ENCODE peak calls at places on chromosomes 4 and X, in nine cellular contexts. One of them, this sample, is unnamed.

GRCh38 chr4:136562842-136563241 is 969.5 kb downstream of the PCDH18 start:
- DNase-seq in astrocyte of the spinal cord: peak; percentile 46
- DNase-seq in suprapubic skin: no peak
- DNase-seq in A673: peak; percentile 4
- DNase-seq in lower leg skin: no peak
- DNase-seq in bronchial epithelial cell: no peak
- DNase-seq in ovary: no peak
- DNase-seq in AG04450: peak; percentile 23
- DNase-seq in foreskin fibroblast: peak; percentile 16
- DNase-seq in this sample: peak; percentile 14

GRCh38 chr4:107630185-107630705 is 89.8 kb downstream of the PAPSS1 start:
- DNase-seq in astrocyte of the spinal cord: no peak
- DNase-seq in suprapubic skin: no peak
- DNase-seq in A673: no peak
- DNase-seq in lower leg skin: no peak
- DNase-seq in bronchial epithelial cell: no peak
- DNase-seq in ovary: no peak
- DNase-seq in AG04450: no peak
- DNase-seq in foreskin fibroblast: no peak
- DNase-seq in this sample: no peak

GRCh38 chrX:131792789-131793462 is 230.2 kb upstream of the STK26 start:
- DNase-seq in astrocyte of the spinal cord: peak; percentile 93
- DNase-seq in suprapubic skin: no peak
- DNase-seq in A673: peak; percentile 91
- DNase-seq in lower leg skin: no peak
- DNase-seq in bronchial epithelial cell: no peak
- DNase-seq in ovary: peak; percentile 89
- DNase-seq in AG04450: no peak
- DNase-seq in foreskin fibroblast: peak; percentile 49
- DNase-seq in this sample: no peak

GRCh38 chr4:5460106-5460801 is 248.1 kb downstream of the EVC2 start:
- DNase-seq in astrocyte of the spinal cord: peak; percentile 18
- DNase-seq in suprapubic skin: peak; percentile 60
- DNase-seq in A673: peak; percentile 52
- DNase-seq in lower leg skin: no peak
- DNase-seq in bronchial epithelial cell: no peak
- DNase-seq in ovary: no peak
- DNase-seq in AG04450: peak; percentile 3
- DNase-seq in foreskin fibroblast: peak; percentile 18
- DNase-seq in this sample: peak; percentile 24

GRCh38 chrX:133563705-133564104 is 148.4 kb upstream of the GPC4 start:
- DNase-seq in astrocyte of the spinal cord: no peak
- DNase-seq in suprapubic skin: no peak
- DNase-seq in A673: no peak
- DNase-seq in lower leg skin: peak; percentile 16
- DNase-seq in bronchial epithelial cell: no peak
- DNase-seq in ovary: no peak
- DNase-seq in AG04450: no peak
- DNase-seq in foreskin fibroblast: no peak
- DNase-seq in this sample: no peak

GRCh38 chrX:153065389-153065788 is 6.9 kb upstream of the PNMA6A start:
- DNase-seq in astrocyte of the spinal cord: no peak
- DNase-seq in suprapubic skin: no peak
- DNase-seq in A673: no peak
- DNase-seq in lower leg skin: no peak
- DNase-seq in bronchial epithelial cell: no peak
- DNase-seq in ovary: no peak
- DNase-seq in AG04450: no peak
- DNase-seq in foreskin fibroblast: peak; percentile 26
- DNase-seq in this sample: no peak

GRCh38 chr4:40254961-40255721 is 58.3 kb downstream of the RHOH start:
- DNase-seq in astrocyte of the spinal cord: peak; percentile 75
- DNase-seq in suprapubic skin: no peak
- DNase-seq in A673: peak; percentile 69
- DNase-seq in lower leg skin: no peak
- DNase-seq in bronchial epithelial cell: peak; percentile 87
- DNase-seq in ovary: no peak
- DNase-seq in AG04450: no peak
- DNase-seq in foreskin fibroblast: peak; percentile 77
- DNase-seq in this sample: peak; percentile 83

GRCh38 chr4:91111556-91111955 is 984.4 kb downstream of the CCSER1 start:
- DNase-seq in astrocyte of the spinal cord: no peak
- DNase-seq in suprapubic skin: no peak
- DNase-seq in A673: no peak
- DNase-seq in lower leg skin: no peak
- DNase-seq in bronchial epithelial cell: no peak
- DNase-seq in ovary: no peak
- DNase-seq in AG04450: no peak
- DNase-seq in foreskin fibroblast: no peak
- DNase-seq in this sample: no peak

GRCh38 chr4:26032142-26032541 is 118.1 kb downstream of the SMIM20 start:
- DNase-seq in astrocyte of the spinal cord: peak; percentile 72
- DNase-seq in suprapubic skin: no peak
- DNase-seq in A673: no peak
- DNase-seq in lower leg skin: no peak
- DNase-seq in bronchial epithelial cell: peak; percentile 61
- DNase-seq in ovary: no peak
- DNase-seq in AG04450: peak; percentile 39
- DNase-seq in foreskin fibroblast: peak; percentile 93
- DNase-seq in this sample: peak; percentile 44

GRCh38 chrX:109537324-109537665 is 651 bp downstream of the NXT2 start:
- DNase-seq in astrocyte of the spinal cord: no peak
- DNase-seq in suprapubic skin: no peak
- DNase-seq in A673: no peak
- DNase-seq in lower leg skin: peak; percentile 39
- DNase-seq in bronchial epithelial cell: peak; percentile 90
- DNase-seq in ovary: no peak
- DNase-seq in AG04450: peak; percentile 15
- DNase-seq in foreskin fibroblast: peak; percentile 65
- DNase-seq in this sample: peak; percentile 93

GRCh38 chrX:134396174-134396573 is 63.8 kb upstream of the HPRT1 start:
- DNase-seq in astrocyte of the spinal cord: no peak
- DNase-seq in suprapubic skin: no peak
- DNase-seq in A673: peak; percentile 18
- DNase-seq in lower leg skin: no peak
- DNase-seq in bronchial epithelial cell: peak; percentile 18
- DNase-seq in ovary: no peak
- DNase-seq in AG04450: no peak
- DNase-seq in foreskin fibroblast: peak; percentile 38
- DNase-seq in this sample: peak; percentile 15

GRCh38 chrX:80602017-80602765 is 181.9 kb downstream of the TENT5D start:
- DNase-seq in astrocyte of the spinal cord: no peak
- DNase-seq in suprapubic skin: no peak
- DNase-seq in A673: no peak
- DNase-seq in lower leg skin: no peak
- DNase-seq in bronchial epithelial cell: no peak
- DNase-seq in ovary: no peak
- DNase-seq in AG04450: no peak
- DNase-seq in foreskin fibroblast: no peak
- DNase-seq in this sample: no peak

GRCh38 chr4:8325284-8325973 is 55.9 kb downstream of the HTRA3 start:
- DNase-seq in astrocyte of the spinal cord: no peak
- DNase-seq in suprapubic skin: no peak
- DNase-seq in A673: no peak
- DNase-seq in lower leg skin: no peak
- DNase-seq in bronchial epithelial cell: peak; percentile 37
- DNase-seq in ovary: no peak
- DNase-seq in AG04450: no peak
- DNase-seq in foreskin fibroblast: no peak
- DNase-seq in this sample: no peak

GRCh38 chrX:48611703-48612102 is 14.4 kb downstream of the WDR13 start:
- DNase-seq in astrocyte of the spinal cord: no peak
- DNase-seq in suprapubic skin: no peak
- DNase-seq in A673: no peak
- DNase-seq in lower leg skin: no peak
- DNase-seq in bronchial epithelial cell: no peak
- DNase-seq in ovary: no peak
- DNase-seq in AG04450: no peak
- DNase-seq in foreskin fibroblast: no peak
- DNase-seq in this sample: no peak

GRCh38 chr4:15742083-15742582 is 36.0 kb upstream of the CD38 start:
- DNase-seq in astrocyte of the spinal cord: no peak
- DNase-seq in suprapubic skin: no peak
- DNase-seq in A673: no peak
- DNase-seq in lower leg skin: no peak
- DNase-seq in bronchial epithelial cell: no peak
- DNase-seq in ovary: no peak
- DNase-seq in AG04450: no peak
- DNase-seq in foreskin fibroblast: no peak
- DNase-seq in this sample: no peak

GRCh38 chrX:78708171-78708570 is 39.3 kb upstream of the LPAR4 start:
- DNase-seq in astrocyte of the spinal cord: peak; percentile 51
- DNase-seq in suprapubic skin: no peak
- DNase-seq in A673: peak; percentile 57
- DNase-seq in lower leg skin: no peak
- DNase-seq in bronchial epithelial cell: peak; percentile 23
- DNase-seq in ovary: no peak
- DNase-seq in AG04450: no peak
- DNase-seq in foreskin fibroblast: peak; percentile 64
- DNase-seq in this sample: peak; percentile 34

GRCh38 chr4:186158021-186158859 is 33.1 kb upstream of the CYP4V2 start:
- DNase-seq in astrocyte of the spinal cord: no peak
- DNase-seq in suprapubic skin: no peak
- DNase-seq in A673: no peak
- DNase-seq in lower leg skin: no peak
- DNase-seq in bronchial epithelial cell: no peak
- DNase-seq in ovary: no peak
- DNase-seq in AG04450: no peak
- DNase-seq in foreskin fibroblast: no peak
- DNase-seq in this sample: no peak

GRCh38 chr4:83054928-83055327 is 19.9 kb downstream of the COPS4 start:
- DNase-seq in astrocyte of the spinal cord: peak; percentile 16
- DNase-seq in suprapubic skin: no peak
- DNase-seq in A673: no peak
- DNase-seq in lower leg skin: no peak
- DNase-seq in bronchial epithelial cell: peak; percentile 20
- DNase-seq in ovary: no peak
- DNase-seq in AG04450: no peak
- DNase-seq in foreskin fibroblast: peak; percentile 60
- DNase-seq in this sample: peak; percentile 29
- TF ChIP-seq CTCF in astrocyte of the spinal cord: peak; percentile 48
- TF ChIP-seq CTCF in suprapubic skin: no peak
- TF ChIP-seq CTCF in A673: peak; percentile 27
- TF ChIP-seq CTCF in lower leg skin: no peak
- TF ChIP-seq CTCF in bronchial epithelial cell: no peak
- TF ChIP-seq CTCF in ovary: no peak
- TF ChIP-seq CTCF in AG04450: peak; percentile 41
- TF ChIP-seq CTCF in foreskin fibroblast: peak; percentile 32
- TF ChIP-seq CTCF in this sample: peak; percentile 42

DNA sequence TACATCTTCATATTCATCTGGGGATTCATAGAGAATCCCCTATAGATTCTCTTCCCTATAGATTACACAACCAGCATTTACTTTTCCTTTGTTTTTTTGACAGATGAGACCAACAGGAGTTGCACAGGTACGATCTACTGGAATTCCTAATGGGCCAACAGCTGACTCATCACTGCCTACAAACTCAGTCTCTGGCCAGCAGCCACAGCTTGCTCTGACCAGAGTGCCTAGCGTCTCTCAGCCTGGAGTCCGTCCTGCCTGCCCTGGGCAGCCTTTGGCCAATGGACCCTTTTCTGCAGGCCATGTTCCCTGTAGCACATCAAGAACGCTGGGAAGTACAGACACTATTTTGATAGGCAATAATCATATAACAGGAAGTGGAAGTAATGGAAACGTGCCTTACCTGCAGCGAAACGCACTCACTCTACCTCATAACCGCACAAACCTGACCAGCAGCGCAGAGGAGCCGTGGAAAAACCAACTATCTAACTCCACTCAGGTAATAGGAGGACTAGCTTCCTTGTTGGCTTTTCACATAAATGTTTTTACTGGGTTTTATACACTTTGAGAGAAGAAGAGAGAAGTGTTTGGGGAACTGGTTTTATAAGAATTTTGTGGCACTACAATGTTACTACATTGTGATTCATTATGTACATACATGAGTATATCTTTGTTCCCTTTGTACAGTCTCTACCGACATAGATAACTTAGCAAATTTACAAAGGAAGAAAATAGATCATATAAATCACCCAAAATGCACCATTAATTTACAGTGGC is 137.2 kb downstream of the DIPK2B start:
- DNase-seq in astrocyte of the spinal cord: peak; percentile 32
- DNase-seq in suprapubic skin: no peak
- DNase-seq in A673: no peak
- DNase-seq in lower leg skin: no peak
- DNase-seq in bronchial epithelial cell: peak; percentile 73
- DNase-seq in ovary: no peak
- DNase-seq in AG04450: no peak
- DNase-seq in foreskin fibroblast: no peak
- DNase-seq in this sample: peak; percentile 76
- H3K4me3 ChIP-seq in astrocyte of the spinal cord: no peak overlapping the region
- H3K4me3 ChIP-seq in suprapubic skin: no peak overlapping the region
- H3K4me3 ChIP-seq in A673: no peak overlapping the region
- H3K4me3 ChIP-seq in lower leg skin: no peak overlapping the region
- H3K4me3 ChIP-seq in bronchial epithelial cell: no peak overlapping the region
- H3K4me3 ChIP-seq in ovary: no peak overlapping the region
- H3K4me3 ChIP-seq in AG04450: no peak overlapping the region
- H3K4me3 ChIP-seq in foreskin fibroblast: no peak overlapping the region
- H3K4me3 ChIP-seq in this sample: no peak overlapping the region

DNA sequence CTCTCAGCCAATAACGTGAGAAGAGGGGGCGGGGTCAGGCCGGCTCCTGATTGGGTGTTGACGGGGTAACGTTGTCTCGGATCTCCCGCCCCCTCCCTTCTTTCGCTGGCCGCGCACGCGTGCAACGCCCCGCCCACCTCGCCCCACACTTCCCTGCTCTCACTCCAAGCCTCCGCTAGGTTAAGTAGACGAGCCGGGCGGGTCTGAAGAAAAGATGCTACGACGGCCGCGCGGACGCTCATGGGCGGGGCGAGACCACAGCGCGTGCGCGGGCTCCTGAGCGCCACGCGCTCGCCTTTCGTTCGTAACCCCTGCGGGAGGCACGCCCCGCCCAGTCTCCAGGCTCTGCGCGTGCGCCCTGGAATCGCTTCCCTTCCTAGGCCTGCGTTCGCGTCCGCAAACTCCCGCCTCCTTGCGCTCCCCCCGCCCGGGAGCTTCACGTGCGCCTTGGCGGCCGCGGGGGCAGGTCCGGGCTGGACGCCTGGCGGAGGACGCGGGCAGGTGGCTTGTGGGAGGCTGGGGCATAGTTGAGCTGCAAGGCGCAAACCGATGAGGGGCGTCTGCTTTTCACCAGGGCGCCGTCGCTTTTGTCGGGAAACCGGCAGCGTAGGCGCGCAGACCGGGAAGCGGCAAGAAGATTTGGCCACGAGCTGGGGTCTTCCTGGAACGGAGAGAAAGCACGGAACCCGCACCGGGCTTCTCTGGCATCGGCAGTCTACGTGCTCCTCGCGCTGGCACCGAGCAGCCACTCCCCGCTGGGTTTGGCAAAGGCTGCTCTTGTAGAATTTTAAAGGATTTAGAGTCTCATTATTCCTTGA is 467 bp upstream of the PGRMC2 start:
- DNase-seq in astrocyte of the spinal cord: peak; percentile 100
- DNase-seq in suprapubic skin: peak; percentile 100
- DNase-seq in A673: peak; percentile 99
- DNase-seq in lower leg skin: peak; percentile 100
- DNase-seq in bronchial epithelial cell: peak; percentile 94
- DNase-seq in ovary: peak; percentile 99
- DNase-seq in AG04450: peak; percentile 98
- DNase-seq in foreskin fibroblast: peak; percentile 100
- DNase-seq in this sample: peak; percentile 99
- TF ChIP-seq CTCF in astrocyte of the spinal cord: peak; percentile 3
- TF ChIP-seq CTCF in suprapubic skin: peak; percentile 18
- TF ChIP-seq CTCF in A673: no peak
- TF ChIP-seq CTCF in lower leg skin: peak; percentile 42
- TF ChIP-seq CTCF in bronchial epithelial cell: peak; percentile 8
- TF ChIP-seq CTCF in ovary: peak; percentile 70
- TF ChIP-seq CTCF in AG04450: peak; percentile 37
- TF ChIP-seq CTCF in foreskin fibroblast: no peak
- TF ChIP-seq CTCF in this sample: peak; percentile 19

GRCh38 chr4:28774344-28774743 is 1913.7 kb downstream of the STIM2 start:
- DNase-seq in astrocyte of the spinal cord: no peak
- DNase-seq in suprapubic skin: no peak
- DNase-seq in A673: no peak
- DNase-seq in lower leg skin: no peak
- DNase-seq in bronchial epithelial cell: no peak
- DNase-seq in ovary: no peak
- DNase-seq in AG04450: no peak
- DNase-seq in foreskin fibroblast: no peak
- DNase-seq in this sample: no peak
- H3K4me3 ChIP-seq in astrocyte of the spinal cord: no peak overlapping the region
- H3K4me3 ChIP-seq in suprapubic skin: no peak overlapping the region
- H3K4me3 ChIP-seq in A673: no peak overlapping the region
- H3K4me3 ChIP-seq in lower leg skin: no peak overlapping the region
- H3K4me3 ChIP-seq in bronchial epithelial cell: no peak overlapping the region
- H3K4me3 ChIP-seq in ovary: no peak overlapping the region
- H3K4me3 ChIP-seq in AG04450: no peak overlapping the region
- H3K4me3 ChIP-seq in foreskin fibroblast: no peak overlapping the region
- H3K4me3 ChIP-seq in this sample: no peak overlapping the region